ENCODE peak calls at places on chromosomes 16 and 17, in five cellular contexts. Y is activated naive CD8-positive, alpha-beta T cell treated with anti-CD3 and anti-CD28 coated beads, Interleukin-2, amount 50 U/mL, for 16 hours; R is CD8-positive, alpha-beta memory T cell; X is NCI-H2081; L is NCI-H1092. W is an unnamed sample.

GRCh38 chr17:39965017-39965699 is 2.4 kb downstream of the GSDMA start:
- DNase-seq in Y (no peak), R (no peak), X (no peak), L (no peak), W (no peak)

GRCh38 chr17:80885922-80886582 is 105.6 kb upstream of the CHMP6 start:
- DNase-seq in Y (no peak), R (no peak), X (no peak), L (no peak), W (no peak)

GRCh38 chr16:70800798-70801480 is at the start of gene VAC14:
- DNase-seq in Y (peak), R (peak), X (peak), L (peak), W (peak)

GRCh38 chr17:728911-729310 is 3.5 kb upstream of the TLCD3A start:
- DNase-seq in Y (no peak), R (no peak), X (no peak), L (no peak), W (no peak)

GRCh38 chr17:17108681-17109049 is 66.4 kb downstream of the MPRIP start:
- DNase-seq in Y (no peak), R (no peak), X (peak), L (no peak), W (no peak)

GRCh38 chr17:43713494-43714162 is 45.0 kb downstream of the SOST start:
- DNase-seq in Y (no peak), R (no peak), X (peak), L (no peak), W (peak)

GRCh38 chr17:43779145-43780125 is 658 bp upstream of the DUSP3 start:
- DNase-seq in Y (peak), R (no peak), X (peak), L (no peak), W (no peak)

GRCh38 chr16:66619534-66620418 is 15.3 kb downstream of the CMTM3 start:
- DNase-seq in Y (no peak), R (no peak), X (no peak), L (no peak), W (no peak)

GRCh38 chr17:72915631-72916081 is 176.8 kb downstream of the SLC39A11 start:
- DNase-seq in Y (no peak), R (no peak), X (no peak), L (no peak), W (no peak)

GRCh38 chr16:9035986-9036385 is 55.5 kb upstream of the HAPSTR1 start:
- DNase-seq in Y (no peak), R (no peak), X (no peak), L (no peak), W (no peak)

GRCh38 chr16:75028544-75028943 is 29.7 kb downstream of the ZNRF1 start:
- DNase-seq in Y (no peak), R (no peak), X (no peak), L (no peak), W (no peak)

GRCh38 chr17:62887437-62887836 is 78.6 kb upstream of the TANC2 start:
- DNase-seq in Y (no peak), R (no peak), X (no peak), L (no peak), W (no peak)

GRCh38 chr17:74199306-74200092 is 4.0 kb upstream of the RPL38 start:
- DNase-seq in Y (peak), R (peak), X (peak), L (peak), W (peak)

GRCh38 chr17:55360971-55361370 is 60.7 kb downstream of the MMD start:
- DNase-seq in Y (no peak), R (no peak), X (no peak), L (no peak), W (no peak)

GRCh38 chr17:77495575-77495974 is 354.8 kb downstream of the SEC14L1 start:
- DNase-seq in Y (no peak), R (no peak), X (no peak), L (no peak), W (no peak)

GRCh38 chr16:20897253-20897896 is 2.8 kb downstream of the DCUN1D3 start:
- DNase-seq in Y (no peak), R (no peak), X (no peak), L (no peak), W (peak)

GRCh38 chr17:43389022-43389947 is 9.5 kb upstream of the ARL4D start:
- DNase-seq in Y (peak), R (peak), X (peak), L (peak), W (peak)

GRCh38 chr16:65070831-65071230 is 51.0 kb downstream of the CDH11 start:
- DNase-seq in Y (no peak), R (no peak), X (no peak), L (peak), W (peak)

GRCh38 chr17:75515523-75516254 is at the start of gene CASKIN2:
- DNase-seq in Y (peak), R (peak), X (peak), L (peak), W (peak)

GRCh38 chr16:47311738-47312505 is 148.9 kb downstream of the ITFG1 start:
- DNase-seq in Y (no peak), R (no peak), X (no peak), L (no peak), W (no peak)

GRCh38 chr17:57597531-57598453 is 147.3 kb downstream of the CCDC182 start:
- DNase-seq in Y (no peak), R (no peak), X (peak), L (no peak), W (peak)

GRCh38 chr17:82239926-82240505 is 11.2 kb downstream of the SLC16A3 start:
- DNase-seq in Y (no peak), R (no peak), X (no peak), L (peak), W (no peak)

GRCh38 chr16:27239906-27240655 is 28.5 kb downstream of the NSMCE1 start:
- DNase-seq in Y (no peak), R (no peak), X (no peak), L (no peak), W (no peak)

GRCh38 chr17:11825902-11826301 is 171.4 kb downstream of the ZNF18 start:
- DNase-seq in Y (no peak), R (no peak), X (no peak), L (no peak), W (no peak)

GRCh38 chr16:83947642-83948234 is 5.3 kb upstream of the OSGIN1 start:
- DNase-seq in Y (no peak), R (no peak), X (no peak), L (no peak), W (no peak)

GRCh38 chr16:68426355-68426652 is 22.0 kb downstream of the SMPD3 start:
- DNase-seq in Y (no peak), R (no peak), X (peak), L (no peak), W (no peak)